ENCODE peak calls at places on chromosomes 1 and 21, in six cellular contexts. F is IMR-90; U is body of pancreas; N is CD4-positive, alpha-beta T cell; C is left ventricle myocardium inferior; I is ovary. V is an unnamed sample.

GRCh38 chr1:227823537-227823936 is 8.1 kb downstream of the PRSS38 start:
- DNase-seq in N (no peak), C (no peak), F (no peak), U (no peak), I (no peak), V (no peak)

GRCh38 chr21:38802050-38803026 is 3.4 kb upstream of the ETS2 start:
- DNase-seq in C (no peak), I (no peak), F (peak), N (no peak), U (no peak), V (no peak)

GRCh38 chr1:177307771-177308170 is 137.0 kb downstream of the BRINP2 start:
- DNase-seq in N (no peak), I (no peak), F (peak), C (no peak), U (no peak), V (no peak)

GRCh38 chr1:12157366-12158231 is 9.2 kb upstream of the TNFRSF1B start:
- DNase-seq in I (no peak), N (no peak), U (no peak), C (no peak), F (no peak), V (no peak)

GRCh38 chr1:32106663-32107273 is 1.1 kb upstream of the KPNA6 start:
- DNase-seq in U (no peak), I (peak), N (no peak), F (no peak), C (no peak), V (no peak)

GRCh38 chr1:228921473-228921872 is 186.2 kb downstream of the RHOU start:
- DNase-seq in U (no peak), I (no peak), F (no peak), N (no peak), C (no peak), V (no peak)

GRCh38 chr1:173420330-173420806 is 56.8 kb upstream of the PRDX6 start:
- DNase-seq in U (peak), I (peak), F (peak), N (peak), C (peak), V (peak)

GRCh38 chr21:37530901-37531351 is 164.4 kb downstream of the DYRK1A start:
- DNase-seq in U (no peak), I (no peak), C (no peak), N (no peak), F (no peak), V (no peak)

GRCh38 chr1:162059721-162060120 is 9.8 kb upstream of the NOS1AP start:
- DNase-seq in F (no peak), N (no peak), C (no peak), I (no peak), U (no peak), V (no peak)

GRCh38 chr1:162056568-162056967 is 12.9 kb upstream of the NOS1AP start:
- DNase-seq in I (no peak), C (no peak), U (no peak), F (no peak), N (no peak), V (no peak)

GRCh38 chr1:162060314-162060713 is 9.2 kb upstream of the NOS1AP start:
- DNase-seq in C (no peak), U (no peak), F (no peak), N (no peak), I (no peak), V (no peak)

GRCh38 chr1:162055062-162055461 is 14.4 kb upstream of the NOS1AP start:
- DNase-seq in F (peak), U (no peak), I (no peak), C (no peak), N (no peak), V (no peak)

GRCh38 chr1:162056043-162056442 is 13.4 kb upstream of the NOS1AP start:
- DNase-seq in C (peak), U (peak), F (peak), N (peak), I (peak), V (peak)
- H3K27ac ChIP-seq in C (no peak), U (no peak), F (no peak), N (no peak), I (no peak), V (no peak)

GRCh38 chr1:109687641-109688499 is at the start of gene GSTM1:
- DNase-seq in I (no peak), N (peak), F (no peak), U (no peak), C (no peak), V (peak)
- TF ChIP-seq CTCF in I (peak), N (peak), F (no peak), U (no peak), C (no peak), V (peak)

DNA sequence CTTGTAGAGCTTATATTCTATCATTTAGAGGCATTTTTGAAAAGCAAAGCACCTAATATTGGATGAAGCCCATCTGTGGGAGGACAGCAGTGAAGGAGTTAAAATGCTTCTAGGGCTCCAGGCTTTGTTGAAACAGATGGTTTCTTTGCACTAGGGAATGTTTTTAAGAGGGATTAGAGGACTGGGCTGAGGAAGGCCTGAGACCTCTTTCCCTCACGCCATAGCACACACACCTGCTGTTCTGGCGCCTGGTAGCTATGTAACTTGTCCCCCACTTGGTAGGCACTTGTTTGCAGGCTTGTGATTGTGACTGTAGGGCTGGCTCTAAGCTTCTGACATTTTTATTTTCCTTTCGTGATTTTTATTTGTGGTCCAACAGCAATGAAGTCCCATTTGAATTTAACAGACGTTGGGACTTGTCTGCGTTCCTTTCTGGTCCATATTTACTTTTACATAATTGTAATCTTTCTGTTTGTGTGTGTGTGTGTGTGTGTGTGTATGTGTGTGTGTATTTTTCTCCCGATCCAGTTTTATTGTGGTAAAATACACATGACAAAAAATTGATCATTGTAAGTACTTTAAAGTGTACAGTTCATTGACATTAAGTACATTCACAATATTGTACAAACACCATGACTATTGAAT is 33.6 kb upstream of the MACF1 start:
- DNase-seq in U (peak), F (peak), N (no peak), C (no peak), I (no peak), V (no peak)
- H3K27ac ChIP-seq in U (no peak), F (no peak), N (no peak), C (no peak), I (no peak), V (no peak)

GRCh38 chr1:241408170-241408569 is 51.2 kb upstream of the RGS7 start:
- DNase-seq in U (no peak), N (no peak), F (peak), I (no peak), C (no peak), V (no peak)
- TF ChIP-seq CTCF in U (no peak), N (no peak), F (peak), I (no peak), C (no peak), V (no peak)

DNA sequence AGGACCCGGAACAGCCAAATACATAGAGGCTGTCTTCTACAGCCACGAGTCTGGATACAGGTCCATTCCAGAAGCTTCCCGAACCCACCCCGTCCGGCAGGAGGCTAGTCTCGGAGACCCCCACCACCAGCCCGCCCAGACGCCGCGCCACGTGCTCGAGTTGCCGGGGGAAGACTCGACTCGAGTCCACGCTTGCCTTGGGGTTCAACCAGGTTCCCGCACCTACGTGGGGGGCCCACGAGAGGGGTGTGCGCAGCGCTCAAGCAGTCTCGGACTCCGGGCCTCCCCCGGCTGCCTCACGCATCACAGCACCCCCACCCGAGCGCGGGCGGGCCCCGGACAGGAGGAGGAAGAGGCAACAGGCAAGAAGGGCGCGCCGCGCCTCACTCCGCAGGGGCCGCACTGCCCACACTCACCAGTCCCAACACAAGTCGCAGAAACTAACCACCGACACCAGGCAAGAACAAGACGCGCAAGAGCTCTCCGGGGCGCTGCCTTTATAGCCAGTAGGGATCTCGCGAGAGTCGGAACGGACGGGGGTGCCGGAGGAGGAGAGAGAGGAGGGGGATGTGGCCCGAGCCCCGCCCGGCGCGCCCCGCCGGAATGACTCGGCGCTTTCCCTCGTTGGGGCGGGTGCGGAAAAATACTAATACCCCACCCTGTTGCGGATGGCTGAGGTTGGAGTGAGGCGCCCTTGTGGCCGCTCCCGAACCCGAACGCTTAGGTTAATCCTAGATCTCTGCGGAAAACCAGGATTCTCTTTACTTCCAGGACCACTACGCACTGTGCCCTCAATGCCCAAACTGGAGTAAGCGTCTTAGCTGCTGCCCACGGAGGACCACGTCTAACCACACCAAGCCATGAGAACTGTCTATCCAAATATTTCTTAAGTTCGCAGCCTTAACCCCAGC is at the start of gene PRDX1:
- DNase-seq in F (peak), N (peak), U (peak), C (peak), I (peak), V (peak)
- H3K27ac ChIP-seq in F (peak), N (peak), U (peak), C (peak), I (peak), V (peak)

GRCh38 chr1:47948126-47948525 is 49.1 kb downstream of the TRABD2B start:
- DNase-seq in C (no peak), U (peak), N (no peak), F (no peak), I (no peak), V (no peak)
- TF ChIP-seq CTCF in C (no peak), U (peak), N (no peak), F (no peak), I (no peak), V (peak)

GRCh38 chr1:172339840-172340239 is 80.6 kb upstream of the C1orf105 start:
- DNase-seq in C (no peak), N (no peak), U (no peak), F (no peak), I (no peak), V (no peak)
- H3K27ac ChIP-seq in C (no peak), N (no peak), U (no peak), F (no peak), I (no peak), V (no peak)